ENCODE peak calls at places on chromosome 22, in six cellular contexts. V, C, F, U, N and S are unnamed samples. For H3K36me3, the result is how much of the 10 kb centered on the place peaks cover.

GRCh38 chr22:23383491-23384450 is 196.3 kb downstream of the IGLL1 start:
- DNase-seq in N (peak), C (peak), F (no peak), V (no peak), U (no peak), S (peak)

GRCh38 chr22:38040953-38041759 is 16.0 kb upstream of the PICK1 start:
- DNase-seq in U (peak), C (no peak), V (no peak), F (no peak), N (no peak), S (no peak)

GRCh38 chr22:47552024-47552423 is 789.6 kb downstream of the TBC1D22A start:
- DNase-seq in N (no peak), U (no peak), C (no peak), F (no peak), V (no peak), S (no peak)

GRCh38 chr22:18033204-18033998 is 9.0 kb upstream of the MICAL3 start:
- DNase-seq in U (peak), C (no peak), F (no peak), V (no peak), N (no peak), S (no peak)

GRCh38 chr22:42179616-42180015 is 49.0 kb upstream of the CYP2D6 start:
- DNase-seq in U (peak), F (no peak), C (no peak), V (no peak), N (no peak), S (peak)

GRCh38 chr22:22838148-22838786 is 49.3 kb upstream of the IGLL5 start:
- DNase-seq in C (no peak), N (no peak), U (no peak), F (no peak), V (no peak), S (no peak)

GRCh38 chr22:22887621-22888503 is at the start of gene IGLL5:
- DNase-seq in N (no peak), F (no peak), V (no peak), U (no peak), C (no peak), S (no peak)

GRCh38 chr22:27667121-27667843 is 134.3 kb downstream of the MN1 start:
- DNase-seq in U (peak), F (no peak), N (peak), V (no peak), C (no peak), S (no peak)

GRCh38 chr22:35065796-35066218 is at the start of gene ISX:
- DNase-seq in U (no peak), C (no peak), N (no peak), F (no peak), V (no peak), S (no peak)

GRCh38 chr22:42065408-42066132 is 5.0 kb downstream of the NAGA start:
- DNase-seq in N (no peak), F (no peak), U (no peak), V (no peak), C (no peak), S (no peak)

GRCh38 chr22:44616882-44617655 is 84.9 kb upstream of the PRR5 start:
- DNase-seq in C (no peak), F (peak), U (no peak), V (no peak), N (no peak), S (no peak)

GRCh38 chr22:27581688-27582087 is 219.9 kb downstream of the MN1 start:
- DNase-seq in U (no peak), N (no peak), V (no peak), F (peak), C (no peak), S (peak)

GRCh38 chr22:22848364-22848866 is 39.2 kb upstream of the IGLL5 start:
- DNase-seq in U (peak), N (no peak), F (peak), C (peak), V (peak), S (peak)

GRCh38 chr22:41768420-41768819 is 32.1 kb upstream of the CCDC134 start:
- DNase-seq in F (no peak), N (no peak), U (peak), C (peak), V (no peak), S (no peak)

GRCh38 chr22:37212174-37212906 is at the start of gene SSTR3:
- DNase-seq in U (peak), N (peak), V (no peak), C (no peak), F (peak), S (no peak)

GRCh38 chr22:50083462-50084081 is 1.7 kb downstream of the MLC1 start:
- DNase-seq in V (no peak), F (no peak), U (no peak), N (no peak), C (no peak), S (no peak)

GRCh38 chr22:17910561-17911311 is 113.6 kb downstream of the MICAL3 start:
- DNase-seq in N (peak), U (peak), F (no peak), V (no peak), C (peak), S (peak)

GRCh38 chr22:37741312-37741795 is 44.5 kb downstream of the TRIOBP start:
- DNase-seq in U (peak), C (peak), V (no peak), F (peak), N (peak), S (peak)

GRCh38 chr22:44710474-44711235 is 8.7 kb downstream of the PRR5 start:
- DNase-seq in V (no peak), N (no peak), F (no peak), U (no peak), C (no peak), S (no peak)

GRCh38 chr22:37062657-37063381 is 11.3 kb downstream of the KCTD17 start:
- DNase-seq in N (no peak), V (no peak), C (no peak), U (no peak), F (no peak), S (no peak)

GRCh38 chr22:37996079-37996478 is 11.7 kb upstream of the SOX10 start:
- DNase-seq in N (no peak), V (no peak), F (no peak), U (no peak), C (peak), S (no peak)

GRCh38 chr22:25627271-25627848 is 62.9 kb downstream of the GRK3 start:
- DNase-seq in V (no peak), U (peak), F (no peak), N (no peak), C (no peak), S (peak)

GRCh38 chr22:22666307-22667091 is 22.1 kb downstream of the GGTLC2 start:
- DNase-seq in U (no peak), F (peak), C (peak), V (no peak), N (no peak), S (peak)

GRCh38 chr22:36432592-36433317 is 45.0 kb upstream of the MYH9 start:
- DNase-seq in V (no peak), F (no peak), U (peak), N (peak), C (no peak), S (peak)

GRCh38 chr22:41951898-41952474 is at the start of gene SMIM45:
- DNase-seq in V (no peak), C (peak), U (no peak), F (no peak), N (peak), S (no peak)

GRCh38 chr22:32469799-32470212 is 4.8 kb upstream of the FBXO7 start:
- DNase-seq in V (peak), U (peak), N (no peak), C (peak), F (no peak), S (peak)

GRCh38 chr22:50723991-50724390 is 14.0 kb upstream of the ACR start:
- DNase-seq in V (no peak), C (no peak), U (no peak), N (no peak), F (no peak), S (no peak)

GRCh38 chr22:21947040-21948014 is 5.3 kb downstream of the PPM1F start:
- DNase-seq in C (peak), V (no peak), U (peak), N (peak), F (no peak), S (no peak)

DNA sequence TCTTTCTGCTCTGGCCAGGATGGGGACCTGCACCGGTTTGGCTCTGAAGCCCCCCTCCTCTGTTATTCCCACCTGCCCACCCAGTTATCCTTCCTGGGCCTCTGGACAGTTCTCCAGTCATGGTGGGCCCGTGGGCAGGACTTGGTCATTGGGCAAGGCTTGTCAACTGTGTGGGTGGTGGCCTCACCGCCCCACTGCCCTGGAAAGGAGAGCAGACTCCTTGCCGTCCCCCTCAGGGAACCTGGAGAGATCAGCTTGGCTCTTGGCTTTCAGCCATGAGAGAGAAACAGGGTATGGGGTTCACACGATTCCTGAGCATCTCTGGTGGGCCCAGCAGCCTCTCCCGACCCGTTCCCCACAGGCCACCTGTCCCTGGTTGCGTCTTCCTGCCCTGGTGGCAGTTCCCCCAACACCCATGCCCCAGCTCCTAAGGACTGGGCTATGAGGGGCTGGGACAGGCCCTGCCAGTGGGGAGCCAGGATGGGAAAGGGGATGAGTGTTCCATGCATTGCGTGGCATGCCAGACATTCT is 92.3 kb downstream of the MORC2 start:
- DNase-seq in U (no peak), C (no peak), F (peak), V (no peak), N (no peak), S (no peak)
- H3K27ac ChIP-seq in U (no peak), C (no peak), F (no peak), V (no peak), N (no peak), S (no peak)

GRCh38 chr22:46076651-46077339 is 73.5 kb upstream of the PPARA start:
- DNase-seq in C (peak), V (no peak), N (no peak), F (peak), U (peak), S (no peak)

GRCh38 chr22:46075764-46076531 is 74.4 kb upstream of the PPARA start:
- DNase-seq in C (peak), F (peak), U (no peak), V (no peak), N (no peak), S (no peak)

GRCh38 chr22:46079093-46079860 is 71.0 kb upstream of the PPARA start:
- DNase-seq in C (peak), F (peak), N (no peak), U (peak), V (no peak), S (no peak)

GRCh38 chr22:46078241-46079092 is 71.9 kb upstream of the PPARA start:
- DNase-seq in U (peak), C (peak), N (no peak), F (peak), V (no peak), S (no peak)

DNA sequence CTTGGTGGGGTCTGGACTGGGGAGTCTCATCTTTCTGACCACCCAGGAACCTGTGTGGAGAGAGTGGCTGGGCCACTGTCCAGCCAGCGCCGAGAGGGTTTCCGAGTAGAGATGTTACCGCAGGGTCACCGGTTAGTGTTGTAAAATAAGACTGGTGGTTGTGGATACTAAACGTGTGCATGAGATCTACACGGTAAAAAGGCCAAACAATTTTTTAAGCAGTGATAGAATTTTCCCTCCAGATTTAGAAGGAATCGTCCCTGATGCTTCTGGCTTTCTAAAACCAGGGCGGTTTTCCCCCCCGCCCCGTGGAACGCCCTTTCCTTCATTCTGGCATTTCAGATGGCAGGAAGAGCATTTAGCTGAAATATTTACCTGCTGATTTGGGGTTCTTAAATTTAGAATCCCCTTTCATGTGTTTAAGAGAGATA is 72.6 kb upstream of the PPARA start:
- DNase-seq in F (peak), U (peak), C (peak), N (no peak), V (no peak), S (no peak)
- H3K4me3 ChIP-seq in F (peak), U (peak), C (peak), N (no peak), V (peak), S (no peak)

GRCh38 chr22:19524170-19525115 is at the start of gene CLDN5:
- DNase-seq in N (peak), F (peak), U (peak), C (peak), V (no peak), S (no peak)
- H3K36me3 ChIP-seq in N (under half), F (under half), U (under half), C (under half), V (under half), S (under half)

DNA sequence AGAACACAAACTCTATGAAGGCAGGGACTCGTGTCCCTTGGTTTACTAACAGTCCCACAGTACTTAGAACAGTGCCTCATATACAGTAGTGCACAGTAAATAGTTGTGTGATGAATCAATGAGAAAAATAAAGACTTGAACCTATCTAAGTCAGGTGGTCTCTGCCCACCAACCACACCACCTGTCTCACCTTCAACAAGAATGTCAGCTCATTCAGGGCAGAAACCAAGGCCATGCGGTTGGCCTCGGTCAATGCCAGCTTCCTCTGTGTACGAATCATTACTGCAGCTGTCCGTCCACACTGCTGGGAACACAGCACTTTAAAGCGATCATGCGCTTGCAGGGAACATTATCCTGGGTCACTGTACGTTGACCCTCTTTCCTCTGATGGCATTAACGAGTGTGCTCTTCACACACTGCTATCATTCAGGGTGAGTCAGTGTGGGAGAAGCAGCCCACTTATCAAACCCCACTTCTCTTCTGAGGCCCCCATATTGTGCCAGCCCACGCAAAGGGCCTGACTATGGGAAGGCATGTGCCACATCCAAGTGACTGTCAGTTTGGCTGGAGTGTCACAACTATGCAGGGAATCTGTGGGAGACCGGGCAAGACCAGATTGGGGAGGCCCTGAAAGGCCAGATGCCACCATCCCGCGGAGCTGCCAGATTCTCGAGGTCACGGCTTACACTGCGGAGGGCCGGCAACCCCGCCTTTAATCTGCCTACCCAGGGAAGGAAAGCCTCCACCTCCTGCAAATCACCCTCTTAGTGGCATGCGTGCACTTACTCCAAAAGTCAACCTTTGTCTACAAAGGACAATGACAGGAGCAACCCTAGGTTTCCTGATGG is 36.1 kb downstream of the LARGE1 start:
- DNase-seq in F (no peak), V (no peak), C (no peak), N (no peak), U (peak), S (peak)
- H3K27ac ChIP-seq in F (no peak), V (no peak), C (no peak), N (no peak), U (no peak), S (peak)

GRCh38 chr22:19719055-19719482 is 4.3 kb upstream of the GP1BB start:
- DNase-seq in N (peak), V (no peak), U (no peak), F (no peak), C (peak), S (no peak)

GRCh38 chr22:19716829-19717105 is 2.5 kb downstream of the SEPTIN5 start:
- DNase-seq in U (no peak), C (no peak), V (no peak), N (no peak), F (no peak), S (no peak)

GRCh38 chr22:19717181-19717580 is 2.9 kb downstream of the SEPTIN5 start:
- DNase-seq in V (no peak), N (no peak), C (no peak), U (no peak), F (no peak), S (no peak)

GRCh38 chr22:19718255-19719054 is 4.2 kb downstream of the SEPTIN5 start:
- DNase-seq in U (no peak), C (peak), F (no peak), V (no peak), N (no peak), S (no peak)

GRCh38 chr22:19717691-19718254 is 3.5 kb downstream of the SEPTIN5 start:
- DNase-seq in C (peak), V (no peak), U (peak), N (peak), F (peak), S (peak)
- H3K4me3 ChIP-seq in C (peak), V (peak), U (peak), N (peak), F (peak), S (peak)

GRCh38 chr22:29331658-29332300 is 16.3 kb upstream of the RASL10A start:
- DNase-seq in C (no peak), U (no peak), F (no peak), V (no peak), N (no peak), S (no peak)
- H3K36me3 ChIP-seq in C (under half), U (under half), F (half or more), V (under half), N (under half), S (under half)

GRCh38 chr22:20458530-20459151 is 21.0 kb upstream of the SCARF2 start:
- DNase-seq in C (no peak), F (no peak), V (no peak), N (no peak), U (no peak), S (no peak)
- H3K27ac ChIP-seq in C (no peak), F (no peak), V (no peak), N (no peak), U (no peak), S (no peak)

GRCh38 chr22:48575567-48576332 is 1251.9 kb downstream of the BRD1 start:
- DNase-seq in U (no peak), V (no peak), F (peak), C (no peak), N (no peak), S (no peak)
- H3K4me3 ChIP-seq in U (no peak), V (no peak), F (no peak), C (peak), N (peak), S (no peak)

DNA sequence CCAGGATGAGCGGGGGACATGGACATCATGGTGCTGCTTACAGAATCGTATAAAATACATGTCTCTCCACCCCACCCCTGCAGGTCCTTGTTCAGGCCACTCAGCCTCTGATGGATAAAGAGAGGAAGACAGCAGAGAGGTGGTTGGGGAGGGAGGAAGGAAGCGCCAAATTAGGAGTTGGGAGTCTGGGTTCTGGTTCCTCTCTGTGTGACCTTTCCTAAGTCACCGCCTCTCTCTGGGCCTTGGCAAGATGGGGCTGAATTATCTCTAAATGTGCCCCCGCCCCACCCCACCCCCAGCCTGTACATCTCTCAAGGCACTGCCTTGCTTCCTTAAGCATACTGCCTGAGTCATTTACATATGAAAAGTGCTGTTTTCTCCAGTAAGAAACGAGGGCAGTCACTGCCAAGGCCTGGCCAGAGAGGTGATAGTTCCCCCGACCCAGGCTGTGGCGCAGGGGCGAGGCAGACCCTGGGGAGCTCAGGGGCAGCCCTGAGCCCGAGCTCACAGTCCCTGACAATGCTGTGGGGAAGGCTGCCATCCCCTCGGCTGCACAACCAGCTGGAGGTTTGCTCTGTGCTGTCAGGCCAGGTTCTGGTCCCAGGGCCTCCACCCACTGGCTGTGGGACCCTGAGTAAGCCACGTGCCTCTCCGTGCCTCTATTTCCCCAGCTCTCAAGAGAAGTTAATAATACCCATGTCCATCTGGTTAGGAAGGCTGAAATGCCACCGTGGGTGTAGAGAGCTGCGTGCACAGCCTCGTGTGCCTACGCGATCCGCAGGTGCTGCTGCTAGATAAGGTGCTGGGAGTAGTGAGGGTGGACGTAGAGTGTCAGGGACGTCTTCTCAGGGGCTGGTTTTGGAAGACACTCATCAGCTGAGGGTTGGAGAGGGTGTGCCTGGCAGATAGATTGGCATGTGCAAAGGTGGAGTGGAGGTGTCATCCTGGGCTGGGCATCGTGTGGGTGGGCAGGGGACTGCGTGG is 55.3 kb downstream of the CACNA1I start:
- DNase-seq in N (no peak), U (no peak), C (no peak), V (no peak), F (no peak), S (no peak)
- H3K36me3 ChIP-seq in N (under half), U (under half), C (under half), V (under half), F (under half), S (under half)